ENCODE peak calls at places on chromosome 10, in ten cellular contexts. P is neural progenitor cell, O is upper lobe of right lung, V is transverse colon, F is hepatocyte, Y is brain microvascular endothelial cell, H is sigmoid colon, B is Panc1, K is heart left ventricle, U is pancreas. A is an unnamed sample.

GRCh38 chr10:28806951-28807759 is 129.8 kb downstream of the BAMBI start:
- DNase-seq in K (no peak), Y (no peak), P (no peak), V (no peak), H (no peak), F (no peak), U (no peak), O (no peak), B (no peak), A (no peak)

GRCh38 chr10:17240617-17241016 is 12.6 kb downstream of the VIM start:
- DNase-seq in H (no peak), F (no peak), O (no peak), B (no peak), P (no peak), U (no peak), V (no peak), K (no peak), Y (no peak), A (no peak)

GRCh38 chr10:102419561-102420442 is 834 bp upstream of the FBXL15 start:
- DNase-seq in P (peak), B (no peak), H (no peak), V (peak), U (no peak), O (no peak), F (peak), K (peak), Y (no peak), A (peak)

GRCh38 chr10:132806126-132807061 is 20.4 kb upstream of the NKX6-2 start:
- DNase-seq in P (no peak), F (no peak), H (peak), U (no peak), Y (no peak), V (no peak), K (no peak), O (no peak), B (no peak), A (no peak)

GRCh38 chr10:132113206-132113605 is 47.5 kb downstream of the JAKMIP3 start:
- DNase-seq in O (no peak), K (no peak), B (no peak), Y (no peak), U (no peak), H (peak), P (no peak), F (no peak), V (no peak), A (no peak)

GRCh38 chr10:48556065-48556464 is 48.8 kb downstream of the ARHGAP22 start:
- DNase-seq in F (no peak), H (no peak), V (no peak), Y (no peak), B (no peak), P (no peak), O (no peak), K (no peak), U (no peak), A (no peak)

GRCh38 chr10:37576154-37576553 is 281.3 kb downstream of the ZNF248 start:
- DNase-seq in V (no peak), U (no peak), B (no peak), F (no peak), Y (no peak), O (no peak), P (no peak), K (no peak), H (no peak), A (no peak)

GRCh38 chr10:66678521-66678920 is 247.3 kb upstream of the LRRTM3 start:
- DNase-seq in K (no peak), B (no peak), O (no peak), V (no peak), P (no peak), Y (no peak), H (no peak), U (no peak), F (no peak), A (no peak)

GRCh38 chr10:28508304-28508925 is 24.5 kb upstream of the WAC start:
- DNase-seq in Y (no peak), P (no peak), F (no peak), V (no peak), H (no peak), U (no peak), O (no peak), K (no peak), B (no peak), A (no peak)

GRCh38 chr10:133307776-133308430 is 769 bp downstream of the TUBGCP2 start:
- DNase-seq in V (peak), F (peak), P (peak), K (no peak), H (no peak), Y (peak), O (peak), U (peak), B (no peak), A (peak)

GRCh38 chr10:51527806-51528205 is 171.6 kb downstream of the CSTF2T start:
- DNase-seq in Y (no peak), V (no peak), U (no peak), P (no peak), H (no peak), F (no peak), O (no peak), K (no peak), B (no peak), A (no peak)

GRCh38 chr10:104842704-104843103 is 201.6 kb downstream of the SORCS3 start:
- DNase-seq in Y (no peak), V (no peak), O (no peak), U (no peak), F (no peak), H (no peak), P (peak), K (no peak), B (no peak), A (no peak)

DNA sequence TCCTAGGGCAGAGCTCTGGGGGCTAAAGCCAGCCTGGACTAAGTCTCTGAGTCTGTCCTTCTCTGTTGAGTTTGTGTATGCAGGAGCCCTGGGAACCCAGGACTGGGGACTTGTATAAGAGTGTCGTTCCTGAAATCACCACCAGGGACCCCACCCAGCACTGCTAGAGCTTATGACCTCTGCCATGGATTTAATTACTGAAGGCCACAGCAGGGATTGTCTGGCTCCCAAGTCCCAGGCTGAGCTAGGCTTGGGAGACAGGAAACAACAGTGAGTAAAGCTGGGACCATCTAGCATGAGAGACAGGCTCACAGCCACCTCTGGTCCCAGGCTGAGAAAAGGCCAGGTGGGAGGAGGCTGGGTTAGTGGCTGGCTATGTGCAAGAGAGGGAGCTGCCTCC is 1.4 kb upstream of the TSPAN15 start:
- DNase-seq in H (peak), F (peak), U (peak), P (peak), K (peak), Y (peak), B (peak), V (peak), O (peak), A (no peak)
- H3K27ac ChIP-seq in H (peak), F (peak), U (peak), P (no peak), K (peak), Y (no peak), B (peak), V (peak), O (peak), A (no peak)

DNA sequence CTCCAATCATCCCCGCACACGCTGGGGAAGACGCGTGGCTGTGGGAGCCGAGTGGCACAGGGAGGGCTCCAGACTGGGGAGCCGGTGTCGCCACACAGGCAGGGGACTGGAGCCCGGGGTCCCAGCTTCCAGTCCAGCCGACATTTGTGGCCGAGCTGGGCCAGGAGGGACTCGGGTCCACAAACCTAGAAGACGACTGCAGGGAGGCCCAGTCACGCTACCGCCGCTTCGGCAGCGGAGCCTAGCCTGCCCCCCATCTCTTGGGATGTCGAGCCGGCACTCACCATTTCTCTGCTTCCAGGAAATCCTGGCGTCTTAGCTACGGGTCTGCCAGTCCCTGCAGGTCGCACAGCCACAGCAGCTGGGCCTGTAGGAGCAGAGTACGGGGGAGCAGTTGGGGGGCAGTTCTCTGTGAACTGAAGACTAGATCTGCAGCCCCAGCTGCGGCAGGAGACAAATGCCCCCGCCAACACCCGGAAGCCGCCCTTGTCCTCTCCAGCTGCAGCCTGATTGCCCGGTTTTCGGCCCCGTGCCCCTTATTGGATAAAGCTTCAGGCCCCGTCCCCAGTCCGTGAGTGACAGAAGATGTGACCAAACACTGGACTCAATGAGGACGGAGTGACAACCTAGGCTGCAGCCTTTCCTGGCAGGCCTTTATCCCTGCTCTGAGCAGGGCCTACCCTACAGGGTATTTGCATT is 270.7 kb downstream of the ZNF33B start:
- DNase-seq in K (peak), H (peak), B (peak), V (peak), Y (peak), P (no peak), U (peak), F (no peak), O (peak), A (peak)
- H3K4me3 ChIP-seq in K (peak), H (peak), B (peak), V (peak), Y (peak), P (no peak), U (peak), F (no peak), O (peak), A (peak)

DNA sequence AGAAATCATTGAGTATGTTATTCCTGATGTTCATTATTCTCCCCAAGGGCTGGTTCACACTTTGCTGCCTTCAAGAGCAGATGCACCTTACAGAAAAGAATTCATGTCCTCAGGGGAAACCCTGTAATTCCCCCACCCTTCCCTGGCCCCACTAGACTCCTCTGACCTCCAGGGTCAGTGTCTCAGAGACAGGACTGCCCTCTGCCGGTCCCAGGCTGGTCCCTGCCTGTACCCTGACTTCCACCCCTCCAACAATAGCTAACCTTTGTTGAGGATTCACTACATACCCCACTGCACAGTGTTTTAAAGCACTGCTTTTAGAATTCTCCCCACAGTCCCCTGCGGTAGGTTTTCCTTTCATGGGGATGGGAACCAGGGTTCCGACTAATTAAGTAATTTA is 4.4 kb upstream of the SEPHS1 start:
- DNase-seq in F (no peak), B (no peak), O (no peak), V (no peak), K (no peak), Y (no peak), P (peak), H (no peak), U (no peak), A (no peak)
- TF ChIP-seq CTCF in F (no peak), B (no peak), O (no peak), V (no peak), K (no peak), Y (no peak), P (peak), H (no peak), U (no peak), A (no peak)

DNA sequence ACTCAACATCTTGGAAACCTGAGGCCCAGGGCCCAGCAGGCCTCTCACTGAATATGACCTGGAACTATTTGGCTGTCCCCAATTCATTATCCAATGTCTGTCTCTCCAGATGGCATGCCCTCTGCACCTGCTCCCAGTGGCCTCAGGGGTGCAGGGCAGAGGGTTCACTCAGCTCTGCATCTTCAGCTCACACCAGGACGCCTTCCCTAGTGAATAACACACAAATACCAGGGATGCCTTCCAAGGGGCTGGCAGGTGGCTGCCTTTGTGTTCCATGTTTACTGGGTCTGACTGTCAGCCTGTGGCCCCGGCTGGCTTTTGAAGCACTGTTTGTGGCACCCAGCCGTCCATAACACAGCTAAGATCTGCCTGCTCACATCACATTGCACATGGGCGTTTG is 590.2 kb upstream of the PFKP start:
- DNase-seq in P (peak), O (no peak), H (no peak), B (no peak), Y (no peak), K (no peak), F (no peak), V (no peak), U (no peak), A (no peak)
- H3K27ac ChIP-seq in P (peak), O (no peak), H (no peak), B (no peak), Y (no peak), K (no peak), F (no peak), V (no peak), U (no peak), A (no peak)

DNA sequence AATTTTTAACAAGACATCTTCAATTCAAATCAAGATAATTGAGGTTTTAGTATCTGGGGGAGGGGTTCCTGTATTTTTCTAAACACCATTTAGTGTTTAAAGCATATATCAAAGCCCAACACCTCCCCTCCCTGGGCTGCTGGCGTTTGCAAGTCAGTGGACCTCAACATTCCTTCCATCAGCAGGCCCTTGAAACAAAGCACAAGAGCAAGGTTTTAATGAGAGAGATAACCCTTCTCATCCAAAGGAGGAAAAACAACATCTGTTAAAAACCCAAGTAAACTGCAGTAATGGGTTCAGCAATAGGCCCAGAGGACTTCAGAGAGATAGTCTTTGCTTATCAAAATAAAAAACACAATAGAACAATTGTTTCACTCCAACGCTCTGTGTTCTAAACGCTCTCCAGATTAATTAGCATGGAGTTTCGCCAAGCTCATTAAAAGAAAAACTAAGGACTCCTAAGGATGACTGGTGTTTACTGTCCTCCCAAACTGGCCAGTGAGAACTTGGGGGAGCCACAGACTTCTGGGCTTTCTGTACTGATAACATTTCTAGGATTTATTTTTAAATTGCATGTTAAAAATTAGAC is 2.5 kb downstream of the JCAD start:
- DNase-seq in H (no peak), F (no peak), P (peak), O (no peak), U (no peak), B (no peak), Y (no peak), V (no peak), K (no peak), A (no peak)
- H3K4me3 ChIP-seq in H (peak), F (no peak), P (no peak), O (peak), U (no peak), B (peak), Y (no peak), V (peak), K (peak), A (peak)

A was measured in heart right ventricle.